ENCODE peak calls at places on chromosome 21, in seven cellular contexts. C is PC-9, B is heart left ventricle, G is cardiac fibroblast, T is fibroblast of lung, U is cardiac muscle cell, N is AG09309. J is an unnamed sample.

GRCh38 chr21:43029785-43030184 is 45.9 kb downstream of the CBS start:
- DNase-seq in B (no peak), U (no peak), N (no peak), G (no peak), T (no peak), C (no peak), J (no peak)

GRCh38 chr21:17159697-17160096 is 353.1 kb upstream of the CXADR start:
- DNase-seq in N (no peak), U (no peak), B (no peak), C (no peak), T (no peak), G (no peak), J (no peak)

GRCh38 chr21:16186742-16187141 is 457.0 kb downstream of the USP25 start:
- DNase-seq in G (no peak), N (no peak), C (no peak), T (peak; percentile 41), B (no peak), U (peak; percentile 76), J (no peak)

GRCh38 chr21:42012763-42013329 is 2.7 kb upstream of the ZBTB21 start:
- DNase-seq in B (no peak), T (no peak), G (no peak), N (no peak), U (no peak), C (no peak), J (no peak)

GRCh38 chr21:31255846-31256395 is 88.1 kb downstream of the TIAM1 start:
- DNase-seq in U (no peak), T (no peak), G (no peak), B (no peak), N (no peak), C (no peak), J (no peak)

GRCh38 chr21:46154155-46154954 is 1.0 kb downstream of the FTCD start:
- DNase-seq in T (no peak), B (peak; percentile 7), C (no peak), G (no peak), N (no peak), U (no peak), J (no peak)

GRCh38 chr21:45788635-45789506 is 145.3 kb downstream of the PCBP3 start:
- DNase-seq in B (no peak), C (no peak), N (no peak), G (peak; percentile 31), U (no peak), T (peak; percentile 31), J (no peak)

GRCh38 chr21:46545363-46545762 is 59.5 kb downstream of the S100B start:
- DNase-seq in U (no peak), G (no peak), T (no peak), B (no peak), C (no peak), N (no peak), J (no peak)

GRCh38 chr21:31886896-31887595 is 14.2 kb downstream of the HUNK start:
- DNase-seq in C (no peak), T (no peak), B (no peak), N (no peak), G (no peak), U (no peak), J (no peak)

GRCh38 chr21:40997831-40998230 is 150.9 kb upstream of the DSCAM start:
- DNase-seq in G (no peak), N (no peak), U (no peak), B (no peak), C (no peak), T (no peak), J (no peak)

GRCh38 chr21:45536301-45537081 is 5.7 kb downstream of the SLC19A1 start:
- DNase-seq in U (no peak), T (no peak), G (no peak), N (no peak), B (no peak), C (no peak), J (no peak)

GRCh38 chr21:28459193-28459592 is 533.5 kb downstream of the LTN1 start:
- DNase-seq in B (no peak), T (no peak), U (no peak), G (no peak), N (no peak), C (no peak), J (no peak)

DNA sequence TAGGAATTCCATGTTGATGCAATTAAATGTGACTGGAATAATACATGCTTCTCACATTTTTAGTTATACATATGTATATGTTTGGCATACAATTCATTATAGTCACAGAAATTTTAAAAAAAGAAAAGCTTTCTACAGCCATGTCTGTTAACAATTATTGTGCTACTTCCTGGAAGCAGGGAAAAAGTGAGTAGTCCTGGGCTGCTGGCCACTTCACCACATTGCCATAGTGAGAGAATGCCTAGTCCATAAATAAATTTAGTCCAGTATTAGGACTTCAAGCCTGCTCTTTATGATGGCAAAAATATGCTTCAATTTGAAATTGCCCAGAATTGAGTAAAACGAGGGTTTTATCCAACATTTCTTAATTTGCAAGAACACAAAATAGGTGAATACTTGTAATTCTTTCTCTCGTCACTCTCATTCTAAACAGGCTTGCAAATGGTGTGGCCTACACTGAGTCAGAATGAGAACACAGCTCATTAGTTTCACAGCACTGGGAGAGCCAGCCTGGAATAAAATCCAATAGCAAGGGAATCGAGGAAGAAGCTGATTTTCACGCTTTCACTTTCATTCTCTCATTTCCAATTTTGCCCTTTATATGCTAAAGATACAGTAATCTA is 537.6 kb downstream of the LTN1 start:
- DNase-seq in N (no peak), U (no peak), B (no peak), C (no peak), G (peak; percentile 58), T (peak; percentile 61), J (no peak)
- H3K4me3 ChIP-seq in N (peak overlapping the region; percentile 11), U (no peak overlapping the region), B (no peak overlapping the region), C (peak overlapping the region; percentile 33), G (no peak overlapping the region), T (no peak overlapping the region), J (no peak overlapping the region)

DNA sequence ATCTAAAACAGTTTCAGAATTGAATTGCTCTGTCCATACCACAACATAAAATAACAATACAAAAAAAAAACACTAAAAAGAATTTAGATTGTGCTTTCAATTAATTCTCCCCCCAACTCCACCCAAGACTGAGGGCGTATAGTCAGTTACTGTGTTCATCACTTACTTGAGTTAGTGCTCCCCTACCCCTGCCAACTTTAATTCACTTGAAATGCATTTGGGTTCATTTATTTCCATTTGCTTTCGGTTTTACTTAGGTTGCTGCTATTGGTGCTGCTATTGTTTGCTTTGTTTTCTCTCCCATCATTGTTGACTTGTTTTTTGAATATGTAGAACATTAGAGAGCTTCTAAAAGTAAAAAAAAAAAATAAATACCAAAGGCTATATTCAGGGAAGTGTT is 10.7 kb upstream of the CYYR1 start:
- DNase-seq in N (no peak), G (no peak), B (no peak), U (no peak), T (no peak), C (no peak), J (no peak)
- TF ChIP-seq CTCF in N (no peak), G (no peak), B (no peak), U (no peak), T (no peak), C (no peak), J (no peak)

DNA sequence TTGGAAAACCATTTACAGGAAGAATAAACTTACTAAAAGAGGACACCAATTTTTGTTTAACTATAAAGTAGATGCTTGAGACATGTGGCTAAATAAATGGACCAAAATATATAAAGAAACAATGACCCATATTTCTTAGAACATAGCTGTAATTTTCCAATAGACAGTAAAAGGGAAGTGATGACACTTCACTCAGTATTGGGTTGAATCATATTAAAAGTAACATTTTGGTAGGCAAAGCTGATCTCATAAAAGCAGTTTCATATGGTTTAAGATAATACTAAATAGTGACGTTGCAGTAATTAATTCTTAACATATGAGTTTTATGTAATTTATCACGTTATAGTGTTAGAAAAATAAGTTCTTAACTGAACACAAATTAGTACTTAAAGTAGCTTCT is 308.9 kb upstream of the RUNX1 start:
- DNase-seq in C (no peak), G (no peak), B (no peak), U (no peak), N (no peak), T (no peak), J (no peak)
- H3K4me3 ChIP-seq in C (no peak overlapping the region), G (no peak overlapping the region), B (no peak overlapping the region), U (no peak overlapping the region), N (no peak overlapping the region), T (no peak overlapping the region), J (no peak overlapping the region)

GRCh38 chr21:37717534-37717933 is 198.7 kb downstream of the KCNJ6 start:
- DNase-seq in C (no peak), T (no peak), B (no peak), N (no peak), G (no peak), U (no peak), J (no peak)

GRCh38 chr21:37710555-37711293 is 205.5 kb downstream of the KCNJ6 start:
- DNase-seq in U (peak; percentile 19), C (no peak), G (peak; percentile 15), N (no peak), B (peak; percentile 24), T (no peak), J (peak; percentile 79)

GRCh38 chr21:37711294-37711844 is 204.9 kb downstream of the KCNJ6 start:
- DNase-seq in C (no peak), T (no peak), B (no peak), U (no peak), N (no peak), G (no peak), J (no peak)

GRCh38 chr21:37712204-37712934 is 203.9 kb downstream of the KCNJ6 start:
- DNase-seq in B (peak; percentile 57), C (no peak), G (peak; percentile 85), U (peak; percentile 85), N (peak; percentile 37), T (peak; percentile 55), J (peak; percentile 71)
- TF ChIP-seq CTCF in B (peak; percentile 87), C (peak; percentile 73), G (peak; percentile 97), U (peak; percentile 98), N (peak; percentile 96), T (peak; percentile 97), J (peak; percentile 95)

GRCh38 chr21:37223804-37224345 is 43.3 kb downstream of the VPS26C start:
- DNase-seq in T (no peak), B (no peak), G (no peak), C (no peak), N (no peak), U (no peak), J (no peak)
- H3K4me3 ChIP-seq in T (no peak overlapping the region), B (no peak overlapping the region), G (no peak overlapping the region), C (no peak overlapping the region), N (no peak overlapping the region), U (no peak overlapping the region), J (no peak overlapping the region)

DNA sequence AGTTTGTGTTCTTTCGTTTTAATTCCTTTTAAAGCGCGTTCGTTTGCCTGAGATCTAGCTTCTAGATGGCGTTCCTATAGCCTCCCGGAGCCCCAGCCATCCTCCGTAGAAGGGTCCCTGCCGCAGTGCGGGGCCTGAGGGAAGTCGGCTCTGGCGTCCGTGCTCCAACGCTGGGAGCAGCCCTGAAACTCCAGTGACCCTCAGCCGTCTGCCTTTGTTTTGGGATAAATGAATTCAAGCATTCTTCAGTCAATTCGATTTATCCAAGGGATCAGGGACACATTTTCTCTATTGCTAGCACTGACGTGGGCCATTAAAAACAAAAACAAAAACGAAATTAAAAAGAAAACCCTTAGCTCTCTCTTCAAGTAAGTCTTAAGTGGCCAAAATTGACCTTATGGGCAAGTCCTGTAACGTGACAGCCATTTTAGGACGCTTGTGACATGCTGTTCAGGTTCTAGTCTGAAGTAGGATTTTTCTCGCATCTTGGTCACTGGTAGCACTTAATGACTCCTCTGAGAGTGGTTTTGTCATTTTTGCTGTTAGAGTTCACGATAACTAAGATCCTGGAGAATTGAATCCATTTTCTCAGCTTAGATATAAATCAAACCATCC is 757 bp upstream of the HSPA13 start:
- DNase-seq in G (peak; percentile 61), N (no peak), B (peak; percentile 10), T (peak; percentile 31), U (no peak), C (no peak), J (peak; percentile 10)
- TF ChIP-seq CTCF in G (no peak), N (no peak), B (no peak), T (no peak), U (no peak), C (no peak), J (no peak)

J was measured in HFF-Myc.